ENCODE peak calls at places on chromosomes 6 and 20, in seven cellular contexts. O, G, T, Z, N, L and D are unnamed samples.
A peak's percentile ranks its signal among the peaks of the same experiment; 100 is the strongest.

GRCh38 chr6:89591745-89592144 is 46.8 kb downstream of the LYRM2 start:
- DNase-seq in L (no peak), G (no peak), T (no peak), O (no peak), N (no peak), Z (no peak), D (no peak)

GRCh38 chr6:161257778-161258457 is 15.9 kb downstream of the AGPAT4 start:
- DNase-seq in T (peak; percentile 39), Z (no peak), L (no peak), O (no peak), G (no peak), N (no peak), D (no peak)

GRCh38 chr6:143059616-143060353 is 904 bp upstream of the AIG1 start:
- DNase-seq in T (peak; percentile 97), N (peak; percentile 64), G (peak; percentile 14), Z (peak; percentile 6), O (peak; percentile 61), L (peak; percentile 52), D (no peak)

GRCh38 chr20:57693002-57693582 is 16.7 kb downstream of the PMEPA1 start:
- DNase-seq in T (peak; percentile 97), Z (no peak), N (peak; percentile 98), G (peak; percentile 35), O (no peak), L (no peak), D (no peak)

GRCh38 chr6:33249732-33250625 is 21.7 kb downstream of the VPS52 start:
- DNase-seq in Z (no peak), G (no peak), O (no peak), L (no peak), N (no peak), T (peak; percentile 94), D (no peak)

GRCh38 chr6:169893624-169894023 is 142.2 kb downstream of the ERMARD start:
- DNase-seq in O (no peak), L (no peak), G (no peak), T (no peak), N (no peak), Z (no peak), D (no peak)

GRCh38 chr6:2086328-2087008 is 158.9 kb downstream of the GMDS start:
- DNase-seq in O (no peak), Z (no peak), T (no peak), G (no peak), L (no peak), N (no peak), D (no peak)

GRCh38 chr6:16322666-16323312 is 84.4 kb downstream of the GMPR start:
- DNase-seq in O (peak; percentile 63), T (peak; percentile 92), Z (peak; percentile 69), L (peak; percentile 94), N (no peak), G (peak; percentile 55), D (peak; percentile 73)

GRCh38 chr6:23218751-23219150 is 649.4 kb downstream of the HDGFL1 start:
- DNase-seq in L (no peak), N (no peak), G (no peak), O (no peak), T (no peak), Z (no peak), D (no peak)

GRCh38 chr6:2764610-2765165 is 505 bp upstream of the WRNIP1 start:
- DNase-seq in N (no peak), Z (peak; percentile 52), L (peak; percentile 78), G (peak; percentile 53), O (peak; percentile 65), T (peak; percentile 72), D (peak; percentile 59)

GRCh38 chr20:38893485-38894090 is 32.6 kb upstream of the FAM83D start:
- DNase-seq in G (peak; percentile 81), L (peak; percentile 76), T (peak; percentile 53), N (peak; percentile 74), Z (peak; percentile 73), O (peak; percentile 81), D (peak; percentile 65)
- H3K4me3 ChIP-seq in G (peak overlapping the region; percentile 52), L (peak overlapping the region; percentile 22), T (no peak overlapping the region), N (no peak overlapping the region), Z (peak overlapping the region; percentile 49), O (no peak overlapping the region), D (peak overlapping the region; percentile 6)

GRCh38 chr20:45456632-45457031 is 12.9 kb upstream of the WFDC2 start:
- DNase-seq in L (no peak), Z (no peak), T (peak; percentile 64), N (peak; percentile 39), G (peak; percentile 47), O (peak; percentile 35), D (no peak)

GRCh38 chr20:45449528-45449927 is 20.0 kb upstream of the WFDC2 start:
- DNase-seq in L (no peak), T (no peak), Z (no peak), O (no peak), N (no peak), G (no peak), D (no peak)

GRCh38 chr20:45452238-45452637 is 17.3 kb upstream of the WFDC2 start:
- DNase-seq in L (no peak), Z (no peak), O (no peak), T (no peak), N (no peak), G (no peak), D (no peak)

GRCh38 chr20:45450097-45450818 is 19.3 kb upstream of the WFDC2 start:
- DNase-seq in G (peak; percentile 79), Z (no peak), T (peak; percentile 62), L (no peak), N (no peak), O (peak; percentile 34), D (no peak)

GRCh38 chr20:45452772-45453171 is 16.8 kb upstream of the WFDC2 start:
- DNase-seq in L (no peak), G (no peak), T (no peak), O (no peak), N (no peak), Z (no peak), D (no peak)
- H3K4me3 ChIP-seq in L (no peak overlapping the region), G (no peak overlapping the region), T (no peak overlapping the region), O (no peak overlapping the region), N (no peak overlapping the region), Z (no peak overlapping the region), D (no peak overlapping the region)

GRCh38 chr6:150185697-150186096 is 42.9 kb downstream of the PPP1R14C start:
- DNase-seq in L (no peak), G (peak; percentile 32), T (no peak), N (no peak), Z (no peak), O (no peak), D (no peak)
- H3K4me3 ChIP-seq in L (no peak overlapping the region), G (no peak overlapping the region), T (no peak overlapping the region), N (no peak overlapping the region), Z (no peak overlapping the region), O (no peak overlapping the region), D (no peak overlapping the region)

DNA sequence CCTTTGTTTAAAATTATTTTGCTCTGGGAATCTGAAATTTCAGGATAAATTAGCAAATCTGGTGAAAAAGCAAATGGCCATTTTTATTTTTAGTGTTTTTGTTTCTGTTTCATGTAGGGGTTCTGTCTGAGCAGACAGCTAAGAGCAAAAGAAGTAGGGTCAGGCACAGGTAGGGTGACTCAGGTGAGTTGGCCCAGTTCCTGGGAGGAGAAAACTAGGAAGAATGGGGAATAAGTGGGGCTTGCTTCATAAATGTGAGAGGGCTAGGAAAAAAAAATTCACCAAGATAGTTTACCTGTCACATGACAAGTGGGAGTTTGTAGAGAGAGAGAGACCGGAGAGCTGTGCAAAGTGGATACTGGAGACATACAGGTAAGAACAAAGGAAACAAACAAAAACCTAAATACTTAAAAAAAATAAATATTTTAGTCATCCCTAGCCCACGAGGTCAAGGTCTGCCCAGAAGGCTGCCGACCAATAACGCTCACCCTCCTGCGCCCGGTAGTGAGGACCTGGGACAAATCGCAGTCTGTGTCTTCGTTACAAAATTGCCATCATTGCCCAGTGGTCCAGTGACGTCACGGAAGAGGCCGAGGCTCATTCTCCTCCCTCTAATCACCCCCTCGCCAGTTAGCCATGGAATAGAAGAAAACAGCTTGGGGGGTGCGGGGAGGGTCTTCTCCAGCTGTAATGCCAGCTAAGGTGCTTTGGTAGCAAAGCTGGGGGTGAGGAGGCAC is 2.3 kb downstream of the THBD start:
- DNase-seq in Z (no peak), O (no peak), T (peak; percentile 64), G (no peak), N (no peak), L (no peak), D (no peak)
- H3K4me3 ChIP-seq in Z (no peak overlapping the region), O (no peak overlapping the region), T (peak overlapping the region; percentile 56), G (no peak overlapping the region), N (peak overlapping the region; percentile 75), L (no peak overlapping the region), D (no peak overlapping the region)

GRCh38 chr6:11227698-11228097 is 4.8 kb downstream of the NEDD9 start:
- DNase-seq in N (no peak), T (no peak), O (no peak), G (no peak), Z (no peak), L (no peak), D (no peak)
- H3K4me3 ChIP-seq in N (no peak overlapping the region), T (no peak overlapping the region), O (no peak overlapping the region), G (no peak overlapping the region), Z (no peak overlapping the region), L (no peak overlapping the region), D (no peak overlapping the region)

DNA sequence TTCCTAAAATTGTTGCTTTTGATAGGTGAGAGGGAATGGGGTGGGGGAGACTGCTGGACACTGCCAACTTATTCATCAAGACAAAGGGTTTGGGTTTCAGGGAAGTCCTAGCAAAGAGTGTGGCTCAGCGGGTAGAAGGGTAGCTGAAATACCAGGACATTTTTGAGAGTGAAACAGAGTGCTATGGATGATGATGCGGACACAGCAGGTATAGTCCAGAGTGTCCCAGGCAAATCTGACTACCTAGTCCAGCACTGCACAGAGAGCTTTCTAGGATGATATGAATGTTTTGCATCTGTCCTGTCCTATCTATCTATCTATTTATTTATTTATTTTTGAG is 154.3 kb downstream of the BCAS1 start:
- DNase-seq in G (no peak), T (no peak), N (no peak), Z (no peak), O (no peak), L (no peak), D (no peak)
- H3K4me3 ChIP-seq in G (peak overlapping the region; percentile 69), T (no peak overlapping the region), N (peak overlapping the region; percentile 51), Z (peak overlapping the region; percentile 93), O (no peak overlapping the region), L (peak overlapping the region; percentile 81), D (peak overlapping the region; percentile 67)

GRCh38 chr6:41335296-41335695 is at the start of gene NCR2:
- DNase-seq in Z (no peak), T (no peak), L (no peak), O (peak; percentile 35), N (no peak), G (no peak), D (no peak)

GRCh38 chr6:41334482-41335023 is 855 bp upstream of the NCR2 start:
- DNase-seq in Z (no peak), T (no peak), O (peak; percentile 51), G (peak; percentile 8), L (no peak), N (no peak), D (no peak)

GRCh38 chr6:41331401-41332150 is 3.8 kb upstream of the NCR2 start:
- DNase-seq in N (no peak), G (no peak), L (no peak), T (no peak), Z (no peak), O (no peak), D (no peak)

GRCh38 chr6:41332241-41332640 is 3.2 kb upstream of the NCR2 start:
- DNase-seq in Z (no peak), L (no peak), O (no peak), G (no peak), T (no peak), N (no peak), D (no peak)

GRCh38 chr6:41332842-41333736 is 2.3 kb upstream of the NCR2 start:
- DNase-seq in L (no peak), G (no peak), O (no peak), N (no peak), T (no peak), Z (no peak), D (no peak)
- H3K4me3 ChIP-seq in L (peak overlapping the region; percentile 24), G (no peak overlapping the region), O (no peak overlapping the region), N (no peak overlapping the region), T (no peak overlapping the region), Z (no peak overlapping the region), D (no peak overlapping the region)

GRCh38 chr6:133241901-133242760 is 974 bp downstream of the EYA4 start:
- DNase-seq in G (no peak), T (peak; percentile 41), Z (no peak), N (peak; percentile 31), L (no peak), O (no peak), D (no peak)
- H3K4me3 ChIP-seq in G (no peak overlapping the region), T (peak overlapping the region; percentile 44), Z (no peak overlapping the region), N (peak overlapping the region; percentile 69), L (no peak overlapping the region), O (no peak overlapping the region), D (no peak overlapping the region)